ENCODE peak calls at places on chromosomes 2 and 18, in seven cellular contexts. One of them, this sample, is unnamed. For H3K36me3, the result is how much of the 10 kb centered on the place peaks cover.

GRCh38 chr2:128628206-128628605 is 309.5 kb upstream of the HS6ST1 start:
- DNase-seq in tibial nerve: no peak
- DNase-seq in iPS DF 6.9: no peak
- DNase-seq in tibial artery: no peak
- DNase-seq in endodermal cell: peak
- DNase-seq in fibroblast of lung: no peak
- DNase-seq in heart right ventricle: no peak
- DNase-seq in this sample: no peak

GRCh38 chr18:2903006-2903405 is 56.2 kb downstream of the EMILIN2 start:
- DNase-seq in tibial nerve: peak
- DNase-seq in iPS DF 6.9: no peak
- DNase-seq in tibial artery: peak
- DNase-seq in endodermal cell: no peak
- DNase-seq in fibroblast of lung: peak
- DNase-seq in heart right ventricle: peak
- DNase-seq in this sample: no peak

GRCh38 chr2:85631316-85631715 is 15.3 kb downstream of the USP39 start:
- DNase-seq in tibial nerve: no peak
- DNase-seq in iPS DF 6.9: no peak
- DNase-seq in tibial artery: no peak
- DNase-seq in endodermal cell: no peak
- DNase-seq in fibroblast of lung: no peak
- DNase-seq in heart right ventricle: no peak
- DNase-seq in this sample: no peak

GRCh38 chr2:68295523-68295922 is 24.2 kb downstream of the CNRIP1 start:
- DNase-seq in tibial nerve: no peak
- DNase-seq in iPS DF 6.9: no peak
- DNase-seq in tibial artery: no peak
- DNase-seq in endodermal cell: no peak
- DNase-seq in fibroblast of lung: no peak
- DNase-seq in heart right ventricle: no peak
- DNase-seq in this sample: no peak

GRCh38 chr18:11985532-11985931 is 4.2 kb downstream of the IMPA2 start:
- DNase-seq in tibial nerve: no peak
- DNase-seq in iPS DF 6.9: no peak
- DNase-seq in tibial artery: no peak
- DNase-seq in endodermal cell: no peak
- DNase-seq in fibroblast of lung: no peak
- DNase-seq in heart right ventricle: no peak
- DNase-seq in this sample: no peak

GRCh38 chr2:95158441-95158840 is 1.2 kb downstream of the ZNF514 start:
- DNase-seq in tibial nerve: no peak
- DNase-seq in iPS DF 6.9: no peak
- DNase-seq in tibial artery: no peak
- DNase-seq in endodermal cell: no peak
- DNase-seq in fibroblast of lung: no peak
- DNase-seq in heart right ventricle: no peak
- DNase-seq in this sample: no peak

GRCh38 chr18:944440-944839 is 39.8 kb downstream of the ADCYAP1 start:
- DNase-seq in tibial nerve: no peak
- DNase-seq in iPS DF 6.9: no peak
- DNase-seq in tibial artery: no peak
- DNase-seq in endodermal cell: no peak
- DNase-seq in fibroblast of lung: peak
- DNase-seq in heart right ventricle: no peak
- DNase-seq in this sample: no peak

GRCh38 chr2:112795720-112796119 is 11.4 kb upstream of the IL1A start:
- DNase-seq in tibial nerve: no peak
- DNase-seq in iPS DF 6.9: no peak
- DNase-seq in tibial artery: no peak
- DNase-seq in endodermal cell: no peak
- DNase-seq in fibroblast of lung: no peak
- DNase-seq in heart right ventricle: no peak
- DNase-seq in this sample: peak

GRCh38 chr2:71963295-71963694 is 184.4 kb downstream of the CYP26B1 start:
- DNase-seq in tibial nerve: no peak
- DNase-seq in iPS DF 6.9: no peak
- DNase-seq in tibial artery: no peak
- DNase-seq in endodermal cell: no peak
- DNase-seq in fibroblast of lung: peak
- DNase-seq in heart right ventricle: no peak
- DNase-seq in this sample: no peak

GRCh38 chr2:96501471-96501874 is 3.7 kb downstream of the NEURL3 start:
- DNase-seq in tibial nerve: no peak
- DNase-seq in iPS DF 6.9: no peak
- DNase-seq in tibial artery: no peak
- DNase-seq in endodermal cell: no peak
- DNase-seq in fibroblast of lung: no peak
- DNase-seq in heart right ventricle: no peak
- DNase-seq in this sample: no peak

GRCh38 chr2:195863121-195863520 is 205.5 kb downstream of the DNAH7 start:
- DNase-seq in tibial nerve: no peak
- DNase-seq in iPS DF 6.9: no peak
- DNase-seq in tibial artery: no peak
- DNase-seq in endodermal cell: no peak
- DNase-seq in fibroblast of lung: no peak
- DNase-seq in heart right ventricle: no peak
- DNase-seq in this sample: no peak

GRCh38 chr2:72023678-72024390 is 123.8 kb downstream of the CYP26B1 start:
- DNase-seq in tibial nerve: no peak
- DNase-seq in iPS DF 6.9: no peak
- DNase-seq in tibial artery: peak
- DNase-seq in endodermal cell: no peak
- DNase-seq in fibroblast of lung: no peak
- DNase-seq in heart right ventricle: no peak
- DNase-seq in this sample: no peak

GRCh38 chr2:9768388-9768787 is 74.9 kb upstream of the TAF1B start:
- DNase-seq in tibial nerve: peak
- DNase-seq in iPS DF 6.9: no peak
- DNase-seq in tibial artery: no peak
- DNase-seq in endodermal cell: peak
- DNase-seq in fibroblast of lung: no peak
- DNase-seq in heart right ventricle: no peak
- DNase-seq in this sample: peak

GRCh38 chr18:9522952-9523351 is 47.6 kb downstream of the RALBP1 start:
- DNase-seq in tibial nerve: no peak
- DNase-seq in iPS DF 6.9: no peak
- DNase-seq in tibial artery: no peak
- DNase-seq in endodermal cell: no peak
- DNase-seq in fibroblast of lung: no peak
- DNase-seq in heart right ventricle: no peak
- DNase-seq in this sample: no peak

GRCh38 chr2:167925775-167926174 is 321.6 kb downstream of the STK39 start:
- DNase-seq in tibial nerve: no peak
- DNase-seq in iPS DF 6.9: no peak
- DNase-seq in tibial artery: no peak
- DNase-seq in endodermal cell: no peak
- DNase-seq in fibroblast of lung: peak
- DNase-seq in heart right ventricle: no peak
- DNase-seq in this sample: no peak

GRCh38 chr2:240229603-240230423 is 89.4 kb upstream of the OTOS start:
- DNase-seq in tibial nerve: no peak
- DNase-seq in iPS DF 6.9: no peak
- DNase-seq in tibial artery: no peak
- DNase-seq in endodermal cell: no peak
- DNase-seq in fibroblast of lung: peak
- DNase-seq in heart right ventricle: no peak
- DNase-seq in this sample: no peak

GRCh38 chr2:19801367-19802087 is 100.3 kb downstream of the TTC32 start:
- DNase-seq in tibial nerve: peak
- DNase-seq in iPS DF 6.9: no peak
- DNase-seq in tibial artery: peak
- DNase-seq in endodermal cell: no peak
- DNase-seq in fibroblast of lung: peak
- DNase-seq in heart right ventricle: peak
- DNase-seq in this sample: no peak

GRCh38 chr2:134466141-134466540 is 212.3 kb downstream of the MGAT5 start:
- DNase-seq in tibial nerve: no peak
- DNase-seq in iPS DF 6.9: peak
- DNase-seq in tibial artery: no peak
- DNase-seq in endodermal cell: peak
- DNase-seq in fibroblast of lung: no peak
- DNase-seq in heart right ventricle: no peak
- DNase-seq in this sample: peak

GRCh38 chr2:127219716-127220090 is 396 bp downstream of the CYP27C1 start:
- DNase-seq in tibial nerve: no peak
- DNase-seq in iPS DF 6.9: no peak
- DNase-seq in tibial artery: no peak
- DNase-seq in endodermal cell: peak
- DNase-seq in fibroblast of lung: no peak
- DNase-seq in heart right ventricle: no peak
- DNase-seq in this sample: peak

GRCh38 chr2:27191107-27191829 is 20.6 kb upstream of the ATRAID start:
- DNase-seq in tibial nerve: no peak
- DNase-seq in iPS DF 6.9: no peak
- DNase-seq in tibial artery: peak
- DNase-seq in endodermal cell: peak
- DNase-seq in fibroblast of lung: peak
- DNase-seq in heart right ventricle: no peak
- DNase-seq in this sample: peak

GRCh38 chr2:122322815-122323214 is 567.4 kb downstream of the TSN start:
- DNase-seq in tibial nerve: no peak
- DNase-seq in iPS DF 6.9: no peak
- DNase-seq in tibial artery: no peak
- DNase-seq in endodermal cell: peak
- DNase-seq in fibroblast of lung: no peak
- DNase-seq in heart right ventricle: no peak
- DNase-seq in this sample: peak

GRCh38 chr2:239894276-239894675 is 130.9 kb downstream of the NDUFA10 start:
- DNase-seq in tibial nerve: no peak
- DNase-seq in iPS DF 6.9: no peak
- DNase-seq in tibial artery: no peak
- DNase-seq in endodermal cell: no peak
- DNase-seq in fibroblast of lung: no peak
- DNase-seq in heart right ventricle: no peak
- DNase-seq in this sample: no peak

GRCh38 chr2:7845332-7845731 is 836.5 kb upstream of the ID2 start:
- DNase-seq in tibial nerve: no peak
- DNase-seq in iPS DF 6.9: no peak
- DNase-seq in tibial artery: no peak
- DNase-seq in endodermal cell: peak
- DNase-seq in fibroblast of lung: no peak
- DNase-seq in heart right ventricle: no peak
- DNase-seq in this sample: no peak

GRCh38 chr2:182649316-182649715 is 66.7 kb upstream of the DNAJC10 start:
- DNase-seq in tibial nerve: no peak
- DNase-seq in iPS DF 6.9: no peak
- DNase-seq in tibial artery: no peak
- DNase-seq in endodermal cell: peak
- DNase-seq in fibroblast of lung: peak
- DNase-seq in heart right ventricle: no peak
- DNase-seq in this sample: peak

GRCh38 chr2:165698621-165698946 is 95.5 kb downstream of the GALNT3 start:
- DNase-seq in tibial nerve: no peak
- DNase-seq in iPS DF 6.9: peak
- DNase-seq in tibial artery: peak
- DNase-seq in endodermal cell: peak
- DNase-seq in fibroblast of lung: peak
- DNase-seq in heart right ventricle: no peak
- DNase-seq in this sample: peak

GRCh38 chr2:126634273-126634861 is 21.6 kb upstream of the GYPC start:
- DNase-seq in tibial nerve: no peak
- DNase-seq in iPS DF 6.9: no peak
- DNase-seq in tibial artery: no peak
- DNase-seq in endodermal cell: peak
- DNase-seq in fibroblast of lung: no peak
- DNase-seq in heart right ventricle: no peak
- DNase-seq in this sample: peak

GRCh38 chr18:59143441-59143840 is 3.8 kb downstream of the SEC11C start:
- DNase-seq in tibial nerve: no peak
- DNase-seq in iPS DF 6.9: no peak
- DNase-seq in tibial artery: no peak
- DNase-seq in endodermal cell: no peak
- DNase-seq in fibroblast of lung: no peak
- DNase-seq in heart right ventricle: no peak
- DNase-seq in this sample: no peak

DNA sequence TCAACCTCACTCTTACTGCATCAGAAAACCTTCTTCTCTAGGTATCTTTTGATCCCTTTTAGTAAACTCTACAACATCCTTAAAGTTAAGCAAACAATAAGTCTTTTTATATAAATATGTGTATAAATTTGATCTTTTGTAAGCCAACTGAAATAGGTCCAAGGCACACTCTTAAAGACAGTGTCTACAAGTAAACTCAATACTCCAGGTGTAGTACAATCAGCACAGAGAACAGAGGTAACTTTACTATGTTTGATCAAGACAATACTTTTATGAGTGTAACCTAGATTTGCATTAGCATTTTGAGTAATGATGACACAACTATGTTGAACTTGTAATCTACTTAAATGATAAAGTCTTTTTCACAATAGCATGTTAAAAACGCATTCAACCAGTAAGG is 593.1 kb upstream of the CHAC2 start:
- DNase-seq in tibial nerve: no peak
- DNase-seq in iPS DF 6.9: no peak
- DNase-seq in tibial artery: no peak
- DNase-seq in endodermal cell: no peak
- DNase-seq in fibroblast of lung: no peak
- DNase-seq in heart right ventricle: no peak
- DNase-seq in this sample: no peak
- H3K27ac ChIP-seq in tibial nerve: no peak
- H3K27ac ChIP-seq in iPS DF 6.9: no peak
- H3K27ac ChIP-seq in tibial artery: no peak
- H3K27ac ChIP-seq in endodermal cell: no peak
- H3K27ac ChIP-seq in fibroblast of lung: no peak
- H3K27ac ChIP-seq in heart right ventricle: no peak
- H3K27ac ChIP-seq in this sample: no peak

GRCh38 chr2:6557737-6558136 is 308.0 kb downstream of the CMPK2 start:
- DNase-seq in tibial nerve: no peak
- DNase-seq in iPS DF 6.9: no peak
- DNase-seq in tibial artery: no peak
- DNase-seq in endodermal cell: no peak
- DNase-seq in fibroblast of lung: no peak
- DNase-seq in heart right ventricle: no peak
- DNase-seq in this sample: no peak
- H3K36me3 ChIP-seq in tibial nerve: under half
- H3K36me3 ChIP-seq in iPS DF 6.9: under half
- H3K36me3 ChIP-seq in tibial artery: under half
- H3K36me3 ChIP-seq in endodermal cell: under half
- H3K36me3 ChIP-seq in fibroblast of lung: under half
- H3K36me3 ChIP-seq in heart right ventricle: under half
- H3K36me3 ChIP-seq in this sample: under half

DNA sequence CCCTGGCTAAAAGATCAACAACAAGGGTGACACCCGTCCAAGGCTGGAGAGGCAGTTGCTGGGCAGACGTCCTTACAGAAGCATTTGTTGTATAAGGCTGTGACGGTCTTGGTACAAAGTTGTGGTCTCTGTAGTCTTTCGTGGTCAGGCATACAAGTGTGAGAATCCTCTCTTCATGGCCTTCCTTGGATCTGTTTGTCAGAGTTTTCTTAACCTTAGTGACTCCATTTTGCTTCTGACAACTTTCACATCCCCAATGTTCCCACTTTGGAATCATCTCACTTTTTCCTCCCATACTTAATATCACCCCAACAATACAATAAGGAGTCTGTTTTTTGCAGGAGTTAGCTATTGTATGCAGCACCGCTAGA is 72.7 kb upstream of the ZCCHC2 start:
- DNase-seq in tibial nerve: no peak
- DNase-seq in iPS DF 6.9: no peak
- DNase-seq in tibial artery: no peak
- DNase-seq in endodermal cell: no peak
- DNase-seq in fibroblast of lung: no peak
- DNase-seq in heart right ventricle: no peak
- DNase-seq in this sample: no peak
- H3K27ac ChIP-seq in tibial nerve: no peak
- H3K27ac ChIP-seq in iPS DF 6.9: no peak
- H3K27ac ChIP-seq in tibial artery: peak
- H3K27ac ChIP-seq in endodermal cell: no peak
- H3K27ac ChIP-seq in fibroblast of lung: no peak
- H3K27ac ChIP-seq in heart right ventricle: peak
- H3K27ac ChIP-seq in this sample: no peak

GRCh38 chr2:218234487-218234886 is 17.5 kb downstream of the ARPC2 start:
- DNase-seq in tibial nerve: no peak
- DNase-seq in iPS DF 6.9: no peak
- DNase-seq in tibial artery: no peak
- DNase-seq in endodermal cell: no peak
- DNase-seq in fibroblast of lung: no peak
- DNase-seq in heart right ventricle: no peak
- DNase-seq in this sample: no peak
- H3K36me3 ChIP-seq in tibial nerve: under half
- H3K36me3 ChIP-seq in iPS DF 6.9: under half
- H3K36me3 ChIP-seq in tibial artery: half or more
- H3K36me3 ChIP-seq in endodermal cell: half or more
- H3K36me3 ChIP-seq in fibroblast of lung: under half
- H3K36me3 ChIP-seq in heart right ventricle: half or more
- H3K36me3 ChIP-seq in this sample: under half